ENCODE peak calls at places on chromosome 1, in six cellular contexts. One of them, this sample, is unnamed.

GRCh38 chr1:66533804-66534745 is at the start of gene SGIP1:
- DNase-seq in pancreas: peak
- DNase-seq in NCI-H1105 treated with DMSO at 0.1 percent for 48 hours: peak
- DNase-seq in mucosa of gallbladder: peak
- DNase-seq in lower leg skin: peak
- DNase-seq in activated naive CD4-positive, alpha-beta T cell: no peak
- DNase-seq in this sample: no peak

GRCh38 chr1:11984559-11984958 is 4.3 kb downstream of the MFN2 start:
- DNase-seq in NCI-H1105 treated with DMSO at 0.1 percent for 48 hours: no peak
- DNase-seq in mucosa of gallbladder: no peak
- DNase-seq in lower leg skin: no peak
- DNase-seq in pancreas: no peak
- DNase-seq in activated naive CD4-positive, alpha-beta T cell: no peak
- DNase-seq in this sample: no peak

GRCh38 chr1:111281411-111281810 is 9.2 kb upstream of the CHIA start:
- DNase-seq in pancreas: no peak
- DNase-seq in lower leg skin: no peak
- DNase-seq in NCI-H1105 treated with DMSO at 0.1 percent for 48 hours: peak
- DNase-seq in activated naive CD4-positive, alpha-beta T cell: no peak
- DNase-seq in mucosa of gallbladder: no peak
- DNase-seq in this sample: no peak

GRCh38 chr1:64986903-64987871 is 20.8 kb upstream of the JAK1 start:
- DNase-seq in pancreas: no peak
- DNase-seq in mucosa of gallbladder: no peak
- DNase-seq in lower leg skin: no peak
- DNase-seq in NCI-H1105 treated with DMSO at 0.1 percent for 48 hours: peak
- DNase-seq in activated naive CD4-positive, alpha-beta T cell: no peak
- DNase-seq in this sample: no peak

GRCh38 chr1:241825581-241825980 is 22.4 kb upstream of the EXO1 start:
- DNase-seq in lower leg skin: no peak
- DNase-seq in mucosa of gallbladder: no peak
- DNase-seq in NCI-H1105 treated with DMSO at 0.1 percent for 48 hours: no peak
- DNase-seq in activated naive CD4-positive, alpha-beta T cell: no peak
- DNase-seq in pancreas: no peak
- DNase-seq in this sample: no peak

GRCh38 chr1:32249831-32250525 is 1.1 kb upstream of the LCK start:
- DNase-seq in activated naive CD4-positive, alpha-beta T cell: peak
- DNase-seq in pancreas: no peak
- DNase-seq in NCI-H1105 treated with DMSO at 0.1 percent for 48 hours: no peak
- DNase-seq in lower leg skin: no peak
- DNase-seq in mucosa of gallbladder: peak
- DNase-seq in this sample: no peak

GRCh38 chr1:227318852-227319607 is 738 bp upstream of the CDC42BPA start:
- DNase-seq in NCI-H1105 treated with DMSO at 0.1 percent for 48 hours: peak
- DNase-seq in activated naive CD4-positive, alpha-beta T cell: no peak
- DNase-seq in lower leg skin: peak
- DNase-seq in pancreas: peak
- DNase-seq in mucosa of gallbladder: peak
- DNase-seq in this sample: peak

GRCh38 chr1:202189919-202190715 is 3.5 kb upstream of the LGR6 start:
- DNase-seq in lower leg skin: no peak
- DNase-seq in mucosa of gallbladder: no peak
- DNase-seq in activated naive CD4-positive, alpha-beta T cell: no peak
- DNase-seq in NCI-H1105 treated with DMSO at 0.1 percent for 48 hours: no peak
- DNase-seq in pancreas: no peak
- DNase-seq in this sample: no peak

GRCh38 chr1:170663011-170663410 is 920 bp upstream of the PRRX1 start:
- DNase-seq in pancreas: no peak
- DNase-seq in NCI-H1105 treated with DMSO at 0.1 percent for 48 hours: peak
- DNase-seq in lower leg skin: no peak
- DNase-seq in activated naive CD4-positive, alpha-beta T cell: no peak
- DNase-seq in mucosa of gallbladder: no peak
- DNase-seq in this sample: no peak

GRCh38 chr1:161342186-161342585 is 25.5 kb downstream of the CFAP126 start:
- DNase-seq in activated naive CD4-positive, alpha-beta T cell: no peak
- DNase-seq in pancreas: no peak
- DNase-seq in lower leg skin: no peak
- DNase-seq in NCI-H1105 treated with DMSO at 0.1 percent for 48 hours: no peak
- DNase-seq in mucosa of gallbladder: no peak
- DNase-seq in this sample: no peak

GRCh38 chr1:27471476-27471875 is 18.5 kb downstream of the WASF2 start:
- DNase-seq in mucosa of gallbladder: no peak
- DNase-seq in lower leg skin: no peak
- DNase-seq in NCI-H1105 treated with DMSO at 0.1 percent for 48 hours: no peak
- DNase-seq in activated naive CD4-positive, alpha-beta T cell: no peak
- DNase-seq in pancreas: no peak
- DNase-seq in this sample: no peak

GRCh38 chr1:78640462-78640861 is 9.2 kb upstream of the IFI44 start:
- DNase-seq in lower leg skin: no peak
- DNase-seq in pancreas: no peak
- DNase-seq in activated naive CD4-positive, alpha-beta T cell: no peak
- DNase-seq in mucosa of gallbladder: no peak
- DNase-seq in NCI-H1105 treated with DMSO at 0.1 percent for 48 hours: no peak
- DNase-seq in this sample: no peak

GRCh38 chr1:114379987-114380386 is 131.0 kb downstream of the TRIM33 start:
- DNase-seq in NCI-H1105 treated with DMSO at 0.1 percent for 48 hours: no peak
- DNase-seq in lower leg skin: no peak
- DNase-seq in mucosa of gallbladder: no peak
- DNase-seq in pancreas: no peak
- DNase-seq in activated naive CD4-positive, alpha-beta T cell: no peak
- DNase-seq in this sample: no peak

This sample was measured in NCI-H2171.